ENCODE peak calls at places on chromosomes 13 and 19, in four cellular contexts. One of them, this sample, is unnamed.

GRCh38 chr13:39542361-39542760 is 60.6 kb downstream of the LHFPL6 start:
- DNase-seq in natural killer cell: no peak
- DNase-seq in astrocyte of the spinal cord: no peak
- DNase-seq in Calu3: no peak
- DNase-seq in this sample: no peak

GRCh38 chr13:95643814-95644598 is 500 bp downstream of the DZIP1 start:
- DNase-seq in natural killer cell: no peak
- DNase-seq in astrocyte of the spinal cord: peak
- DNase-seq in Calu3: peak
- DNase-seq in this sample: peak

GRCh38 chr19:13160557-13160956 is 10.3 kb downstream of the IER2 start:
- DNase-seq in natural killer cell: no peak
- DNase-seq in astrocyte of the spinal cord: peak
- DNase-seq in Calu3: no peak
- DNase-seq in this sample: peak

GRCh38 chr13:108609353-108609752 is 20.1 kb upstream of the MYO16 start:
- DNase-seq in natural killer cell: no peak
- DNase-seq in astrocyte of the spinal cord: peak
- DNase-seq in Calu3: no peak
- DNase-seq in this sample: no peak

GRCh38 chr19:42028304-42029216 is 34.5 kb upstream of the ATP1A3 start:
- DNase-seq in natural killer cell: no peak
- DNase-seq in astrocyte of the spinal cord: no peak
- DNase-seq in Calu3: peak
- DNase-seq in this sample: no peak

GRCh38 chr13:29752175-29752574 is 98.2 kb downstream of the UBL3 start:
- DNase-seq in natural killer cell: no peak
- DNase-seq in astrocyte of the spinal cord: no peak
- DNase-seq in Calu3: no peak
- DNase-seq in this sample: no peak

GRCh38 chr19:11766597-11767591 is at the start of gene ZNF441:
- DNase-seq in natural killer cell: peak
- DNase-seq in astrocyte of the spinal cord: peak
- DNase-seq in Calu3: peak
- DNase-seq in this sample: peak

GRCh38 chr13:98504029-98504351 is 72.9 kb downstream of the STK24 start:
- DNase-seq in natural killer cell: no peak
- DNase-seq in astrocyte of the spinal cord: peak
- DNase-seq in Calu3: no peak
- DNase-seq in this sample: no peak

GRCh38 chr19:16628183-16628983 is at the start of gene MED26:
- DNase-seq in natural killer cell: peak
- DNase-seq in astrocyte of the spinal cord: peak
- DNase-seq in Calu3: peak
- DNase-seq in this sample: peak

GRCh38 chr13:32314271-32314967 is 744 bp downstream of the ZAR1L start:
- DNase-seq in natural killer cell: no peak
- DNase-seq in astrocyte of the spinal cord: no peak
- DNase-seq in Calu3: no peak
- DNase-seq in this sample: no peak

GRCh38 chr13:99119686-99120085 is 81.0 kb upstream of the UBAC2 start:
- DNase-seq in natural killer cell: no peak
- DNase-seq in astrocyte of the spinal cord: no peak
- DNase-seq in Calu3: no peak
- DNase-seq in this sample: no peak

GRCh38 chr19:31144471-31144870 is 204.8 kb downstream of the TSHZ3 start:
- DNase-seq in natural killer cell: no peak
- DNase-seq in astrocyte of the spinal cord: peak
- DNase-seq in Calu3: no peak
- DNase-seq in this sample: no peak

GRCh38 chr13:104314321-104314720 is 1248.1 kb upstream of the SLC10A2 start:
- DNase-seq in natural killer cell: no peak
- DNase-seq in astrocyte of the spinal cord: no peak
- DNase-seq in Calu3: no peak
- DNase-seq in this sample: no peak

GRCh38 chr19:1066251-1066747 is 668 bp upstream of the ARHGAP45 start:
- DNase-seq in natural killer cell: no peak
- DNase-seq in astrocyte of the spinal cord: no peak
- DNase-seq in Calu3: peak
- DNase-seq in this sample: no peak

GRCh38 chr19:6887326-6887725 is at the start of gene ADGRE1:
- DNase-seq in natural killer cell: no peak
- DNase-seq in astrocyte of the spinal cord: no peak
- DNase-seq in Calu3: no peak
- DNase-seq in this sample: no peak

GRCh38 chr13:44574466-44574855 is 1.7 kb downstream of the TSC22D1 start:
- DNase-seq in natural killer cell: no peak
- DNase-seq in astrocyte of the spinal cord: no peak
- DNase-seq in Calu3: no peak
- DNase-seq in this sample: no peak

GRCh38 chr13:98068511-98068910 is 74.4 kb upstream of the FARP1 start:
- DNase-seq in natural killer cell: no peak
- DNase-seq in astrocyte of the spinal cord: no peak
- DNase-seq in Calu3: peak
- DNase-seq in this sample: no peak

GRCh38 chr13:26971990-26972888 is 199.4 kb downstream of the USP12 start:
- DNase-seq in natural killer cell: no peak
- DNase-seq in astrocyte of the spinal cord: peak
- DNase-seq in Calu3: peak
- DNase-seq in this sample: no peak

GRCh38 chr13:23796546-23796945 is 92.7 kb downstream of the MIPEP start:
- DNase-seq in natural killer cell: no peak
- DNase-seq in astrocyte of the spinal cord: no peak
- DNase-seq in Calu3: no peak
- DNase-seq in this sample: no peak

GRCh38 chr19:49666120-49666444 is 349 bp downstream of the BCL2L12 start:
- DNase-seq in natural killer cell: no peak
- DNase-seq in astrocyte of the spinal cord: no peak
- DNase-seq in Calu3: no peak
- DNase-seq in this sample: no peak

GRCh38 chr19:15517778-15518177 is 9.5 kb downstream of the CYP4F22 start:
- DNase-seq in natural killer cell: no peak
- DNase-seq in astrocyte of the spinal cord: no peak
- DNase-seq in Calu3: no peak
- DNase-seq in this sample: no peak

GRCh38 chr13:33676045-33676699 is 141.8 kb upstream of the RFC3 start:
- DNase-seq in natural killer cell: no peak
- DNase-seq in astrocyte of the spinal cord: peak
- DNase-seq in Calu3: peak
- DNase-seq in this sample: peak

GRCh38 chr13:48818495-48818961 is 157.2 kb upstream of the FNDC3A start:
- DNase-seq in natural killer cell: no peak
- DNase-seq in astrocyte of the spinal cord: peak
- DNase-seq in Calu3: no peak
- DNase-seq in this sample: peak

GRCh38 chr13:23739597-23739996 is 149.6 kb downstream of the MIPEP start:
- DNase-seq in natural killer cell: no peak
- DNase-seq in astrocyte of the spinal cord: no peak
- DNase-seq in Calu3: no peak
- DNase-seq in this sample: no peak

GRCh38 chr19:43372462-43372861 is 19.0 kb downstream of the CD177 start:
- DNase-seq in natural killer cell: no peak
- DNase-seq in astrocyte of the spinal cord: no peak
- DNase-seq in Calu3: no peak
- DNase-seq in this sample: peak

GRCh38 chr13:46553521-46553885 is 533 bp downstream of the LRCH1 start:
- DNase-seq in natural killer cell: no peak
- DNase-seq in astrocyte of the spinal cord: no peak
- DNase-seq in Calu3: peak
- DNase-seq in this sample: no peak

GRCh38 chr13:46550822-46551221 is 2.1 kb upstream of the LRCH1 start:
- DNase-seq in natural killer cell: no peak
- DNase-seq in astrocyte of the spinal cord: no peak
- DNase-seq in Calu3: no peak
- DNase-seq in this sample: no peak

GRCh38 chr13:46552302-46552680 is 679 bp upstream of the LRCH1 start:
- DNase-seq in natural killer cell: no peak
- DNase-seq in astrocyte of the spinal cord: no peak
- DNase-seq in Calu3: no peak
- DNase-seq in this sample: no peak

GRCh38 chr13:46552888-46553520 is at the start of gene LRCH1:
- DNase-seq in natural killer cell: peak
- DNase-seq in astrocyte of the spinal cord: peak
- DNase-seq in Calu3: peak
- DNase-seq in this sample: peak

DNA sequence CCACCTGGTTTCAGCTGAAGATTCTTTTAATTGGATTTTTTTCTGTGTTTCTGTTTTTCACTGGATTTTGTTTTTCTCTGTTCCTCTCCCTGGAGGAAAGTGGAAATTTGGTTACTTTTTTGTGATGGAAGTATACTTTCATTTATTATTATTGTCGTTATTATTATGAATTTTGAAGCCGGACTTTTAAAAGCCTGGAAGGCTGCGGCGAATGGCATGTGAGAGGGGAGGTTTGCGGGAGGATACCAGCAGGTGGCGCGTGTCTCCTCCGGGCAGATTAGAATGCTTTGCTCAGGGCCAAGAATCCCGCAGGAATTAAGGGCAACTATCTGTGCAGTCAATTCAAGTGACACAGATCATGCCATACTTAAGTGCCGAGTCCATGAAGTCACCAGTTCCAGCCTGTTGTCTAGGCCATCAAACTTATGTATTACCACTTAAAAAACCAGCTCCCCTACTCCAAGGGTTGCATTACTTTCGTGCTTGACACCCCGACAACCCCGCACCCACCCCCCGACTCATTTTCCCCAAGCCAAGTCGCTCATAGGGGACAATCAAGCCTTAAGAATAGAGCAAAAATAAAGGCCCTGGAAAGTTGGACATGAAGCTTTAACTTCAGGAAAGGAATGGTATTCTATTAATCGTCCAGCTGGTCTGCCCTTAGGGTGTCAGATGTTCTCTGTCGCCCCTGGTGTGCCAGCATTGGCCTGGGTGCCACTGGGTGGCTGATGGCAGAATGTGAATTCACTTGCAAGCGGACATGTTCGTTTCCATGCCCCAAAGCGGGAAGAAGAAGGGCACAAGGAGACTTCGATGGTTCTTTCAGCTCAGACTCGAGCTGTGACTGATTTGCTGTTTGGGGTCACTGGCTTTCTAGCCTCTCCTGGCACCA is 1.3 kb upstream of the LRCH1 start:
- DNase-seq in natural killer cell: peak
- DNase-seq in astrocyte of the spinal cord: peak
- DNase-seq in Calu3: peak
- DNase-seq in this sample: peak
- TF ChIP-seq CTCF in natural killer cell: peak
- TF ChIP-seq CTCF in astrocyte of the spinal cord: peak
- TF ChIP-seq CTCF in Calu3: peak
- TF ChIP-seq CTCF in this sample: peak

GRCh38 chr19:48456864-48457263 is 1.5 kb downstream of the KCNJ14 start:
- DNase-seq in natural killer cell: no peak
- DNase-seq in astrocyte of the spinal cord: no peak
- DNase-seq in Calu3: no peak
- DNase-seq in this sample: no peak

GRCh38 chr19:48455171-48455907 is at the start of gene KCNJ14:
- DNase-seq in natural killer cell: no peak
- DNase-seq in astrocyte of the spinal cord: no peak
- DNase-seq in Calu3: no peak
- DNase-seq in this sample: no peak

GRCh38 chr19:48461651-48461981 is 6.2 kb downstream of the KCNJ14 start:
- DNase-seq in natural killer cell: no peak
- DNase-seq in astrocyte of the spinal cord: no peak
- DNase-seq in Calu3: no peak
- DNase-seq in this sample: no peak

GRCh38 chr19:48455908-48456562 is 661 bp downstream of the KCNJ14 start:
- DNase-seq in natural killer cell: no peak
- DNase-seq in astrocyte of the spinal cord: no peak
- DNase-seq in Calu3: no peak
- DNase-seq in this sample: no peak

DNA sequence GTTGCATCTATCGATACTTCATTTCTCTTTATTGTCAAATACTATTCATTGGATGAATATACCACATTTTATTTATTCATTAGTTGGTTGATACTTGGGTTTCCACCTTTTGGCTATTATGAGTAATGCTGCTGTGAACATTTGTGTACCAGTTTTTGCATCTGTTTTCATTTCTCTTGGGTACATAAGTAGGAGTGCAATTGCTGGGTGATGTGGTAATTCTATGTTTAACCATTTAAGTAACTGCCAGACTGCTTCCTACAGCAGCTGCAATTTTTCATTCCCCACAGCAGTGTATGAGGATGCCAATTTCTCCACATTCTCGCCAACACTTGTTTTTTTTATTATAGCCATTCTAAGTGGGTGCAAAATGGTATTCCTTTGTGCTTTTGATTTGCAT is 2.6 kb downstream of the KCNJ14 start:
- DNase-seq in natural killer cell: no peak
- DNase-seq in astrocyte of the spinal cord: no peak
- DNase-seq in Calu3: no peak
- DNase-seq in this sample: no peak
- TF ChIP-seq CTCF in natural killer cell: no peak
- TF ChIP-seq CTCF in astrocyte of the spinal cord: no peak
- TF ChIP-seq CTCF in Calu3: no peak
- TF ChIP-seq CTCF in this sample: no peak

GRCh38 chr19:35513975-35514809 is 743 bp upstream of the DMKN start:
- DNase-seq in natural killer cell: no peak
- DNase-seq in astrocyte of the spinal cord: no peak
- DNase-seq in Calu3: peak
- DNase-seq in this sample: no peak
- TF ChIP-seq CTCF in natural killer cell: no peak
- TF ChIP-seq CTCF in astrocyte of the spinal cord: no peak
- TF ChIP-seq CTCF in Calu3: peak
- TF ChIP-seq CTCF in this sample: peak

DNA sequence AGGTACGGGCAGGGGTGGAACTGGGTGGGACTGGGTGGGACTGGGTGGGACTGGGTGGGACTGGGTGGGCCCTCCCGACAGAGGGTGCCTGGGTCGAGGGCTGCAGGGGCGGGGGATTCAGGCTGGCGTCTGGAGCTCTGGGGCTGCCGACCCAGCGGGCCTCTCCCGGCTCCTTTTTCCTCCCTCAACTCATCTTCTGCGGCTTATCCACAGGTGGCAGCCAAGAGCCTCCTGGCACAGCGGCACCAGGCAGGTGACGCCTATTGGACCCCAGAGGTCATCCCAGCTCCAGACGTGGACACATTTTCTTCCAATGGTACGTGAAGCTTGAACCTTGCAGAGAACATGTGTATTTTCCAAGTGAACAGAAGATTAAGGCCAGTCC is 533 bp downstream of the ZNF544 start:
- DNase-seq in natural killer cell: no peak
- DNase-seq in astrocyte of the spinal cord: peak
- DNase-seq in Calu3: peak
- DNase-seq in this sample: peak
- TF ChIP-seq CTCF in natural killer cell: no peak
- TF ChIP-seq CTCF in astrocyte of the spinal cord: peak
- TF ChIP-seq CTCF in Calu3: peak
- TF ChIP-seq CTCF in this sample: peak

GRCh38 chr19:29283366-29283765 is 70.4 kb upstream of the UQCRFS1 start:
- DNase-seq in natural killer cell: no peak
- DNase-seq in astrocyte of the spinal cord: no peak
- DNase-seq in Calu3: no peak
- DNase-seq in this sample: no peak

GRCh38 chr19:29287061-29287460 is 74.1 kb upstream of the UQCRFS1 start:
- DNase-seq in natural killer cell: no peak
- DNase-seq in astrocyte of the spinal cord: no peak
- DNase-seq in Calu3: no peak
- DNase-seq in this sample: no peak

GRCh38 chr19:29288276-29288675 is 75.3 kb upstream of the UQCRFS1 start:
- DNase-seq in natural killer cell: no peak
- DNase-seq in astrocyte of the spinal cord: no peak
- DNase-seq in Calu3: no peak
- DNase-seq in this sample: no peak

GRCh38 chr19:29285187-29285687 is 72.3 kb upstream of the UQCRFS1 start:
- DNase-seq in natural killer cell: no peak
- DNase-seq in astrocyte of the spinal cord: no peak
- DNase-seq in Calu3: no peak
- DNase-seq in this sample: no peak

GRCh38 chr19:29285878-29286277 is 72.9 kb upstream of the UQCRFS1 start:
- DNase-seq in natural killer cell: no peak
- DNase-seq in astrocyte of the spinal cord: no peak
- DNase-seq in Calu3: no peak
- DNase-seq in this sample: no peak
- TF ChIP-seq CTCF in natural killer cell: no peak
- TF ChIP-seq CTCF in astrocyte of the spinal cord: no peak
- TF ChIP-seq CTCF in Calu3: no peak
- TF ChIP-seq CTCF in this sample: no peak

This sample was measured in HFFc6.